ENCODE peak calls at places on chromosomes 7 and 10, in six cellular contexts. J, B, P, W, A and L are unnamed samples.

GRCh38 chr7:101433688-101434087 is 71.0 kb downstream of the COL26A1 start:
- DNase-seq in J (no peak), B (no peak), P (no peak), W (no peak), A (no peak), L (no peak)

GRCh38 chr10:32055478-32056135 is 618 bp downstream of the KIF5B start:
- DNase-seq in J (peak; percentile 67), B (peak; percentile 46), P (peak; percentile 76), W (peak; percentile 31), A (no peak), L (no peak)

GRCh38 chr7:26449175-26450165 is 157.8 kb downstream of the SNX10 start:
- DNase-seq in J (no peak), B (peak; percentile 54), P (no peak), W (no peak), A (peak; percentile 34), L (no peak)

GRCh38 chr10:31751401-31752080 is 177.1 kb downstream of the ARHGAP12 start:
- DNase-seq in J (no peak), B (no peak), P (no peak), W (no peak), A (no peak), L (no peak)

GRCh38 chr10:71880425-71881306 is 29.6 kb upstream of the PSAP start:
- DNase-seq in J (no peak), B (no peak), P (no peak), W (no peak), A (no peak), L (peak; percentile 52)

GRCh38 chr7:2736411-2736914 is 48.5 kb downstream of the AMZ1 start:
- DNase-seq in J (no peak), B (no peak), P (no peak), W (no peak), A (no peak), L (no peak)

GRCh38 chr10:115657161-115657850 is 564.1 kb downstream of the ATRNL1 start:
- DNase-seq in J (no peak), B (peak; percentile 18), P (no peak), W (no peak), A (no peak), L (no peak)

GRCh38 chr10:103476046-103476768 is 2.8 kb downstream of the CALHM3 start:
- DNase-seq in J (no peak), B (no peak), P (no peak), W (no peak), A (no peak), L (no peak)

GRCh38 chr7:37205451-37205850 is 243.2 kb downstream of the ELMO1 start:
- DNase-seq in J (no peak), B (no peak), P (no peak), W (no peak), A (no peak), L (no peak)

GRCh38 chr10:125778556-125778955 is 2.9 kb upstream of the MMP21 start:
- DNase-seq in J (no peak), B (no peak), P (no peak), W (no peak), A (no peak), L (no peak)

GRCh38 chr10:86862373-86862772 is 95.0 kb downstream of the MMRN2 start:
- DNase-seq in J (no peak), B (no peak), P (no peak), W (no peak), A (no peak), L (no peak)

GRCh38 chr7:138835087-138835486 is 37.1 kb upstream of the ATP6V0A4 start:
- DNase-seq in J (no peak), B (no peak), P (no peak), W (no peak), A (no peak), L (no peak)

GRCh38 chr7:12827219-12827821 is 139.9 kb downstream of the ARL4A start:
- DNase-seq in J (no peak), B (no peak), P (no peak), W (no peak), A (peak; percentile 51), L (no peak)

GRCh38 chr7:150877545-150877944 is 25.2 kb downstream of the AOC1 start:
- DNase-seq in J (no peak), B (peak; percentile 2), P (no peak), W (no peak), A (no peak), L (no peak)

GRCh38 chr10:79137826-79138225 is 69.1 kb downstream of the ZMIZ1 start:
- DNase-seq in J (no peak), B (no peak), P (no peak), W (no peak), A (no peak), L (no peak)

GRCh38 chr10:3323865-3324498 is 151.4 kb upstream of the PITRM1 start:
- DNase-seq in J (no peak), B (peak; percentile 52), P (peak; percentile 56), W (no peak), A (peak; percentile 22), L (no peak)

GRCh38 chr7:2309889-2310331 is 4.3 kb downstream of the SNX8 start:
- DNase-seq in J (no peak), B (no peak), P (no peak), W (no peak), A (no peak), L (no peak)

GRCh38 chr7:32039000-32039756 is 31.0 kb downstream of the PDE1C start:
- DNase-seq in J (no peak), B (no peak), P (no peak), W (no peak), A (no peak), L (no peak)